ENCODE peak calls at places on chromosomes 16 and 17, in six cellular contexts. Z is activated T-cell treated with anti-CD3 and anti-CD28 coated beads, Interleukin-2, amount 50 U/mL, for 72 hours; I is HCEC 1CT; X is NCI-H748 treated with DMSO at 0.1 percent for 48 hours; Y is psoas muscle; J is GDM1. T is an unnamed sample.

GRCh38 chr17:8598913-8599312 is 31.6 kb downstream of the MYH10 start:
- DNase-seq in Z (no peak), J (no peak), X (no peak), Y (no peak), I (no peak), T (no peak)

GRCh38 chr16:3553138-3553923 is 23.9 kb downstream of the NLRC3 start:
- DNase-seq in J (no peak), X (peak), Z (no peak), Y (no peak), I (no peak), T (no peak)

GRCh38 chr17:17139972-17140589 is 66.1 kb downstream of the PLD6 start:
- DNase-seq in Y (peak), I (no peak), J (no peak), Z (no peak), X (no peak), T (no peak)

GRCh38 chr17:60823520-60823919 is 145.9 kb downstream of the BCAS3 start:
- DNase-seq in J (no peak), I (no peak), Y (no peak), X (no peak), Z (no peak), T (no peak)

GRCh38 chr16:88941933-88942909 is 34.8 kb downstream of the CBFA2T3 start:
- DNase-seq in J (peak), I (no peak), Y (peak), Z (peak), X (no peak), T (peak)

GRCh38 chr16:67312450-67313118 is 14.0 kb downstream of the KCTD19 start:
- DNase-seq in Z (no peak), Y (no peak), J (no peak), I (peak), X (no peak), T (no peak)

GRCh38 chr16:86343111-86343642 is 167.2 kb upstream of the FOXF1 start:
- DNase-seq in Y (peak), X (no peak), I (peak), Z (no peak), J (no peak), T (no peak)

GRCh38 chr16:26395700-26396099 is 671.0 kb upstream of the C16orf82 start:
- DNase-seq in I (no peak), Z (no peak), J (no peak), X (no peak), Y (no peak), T (no peak)

GRCh38 chr16:2857451-2858244 is at the start of gene PRSS22:
- DNase-seq in I (no peak), Y (no peak), X (no peak), J (no peak), Z (peak), T (peak)

T was measured in A673.